ENCODE peak calls at places on chromosomes 2 and 18, in five cellular contexts. T is fibroblast of lung, N is esophagus squamous epithelium, D is spleen, B is psoas muscle. A is an unnamed sample.
A peak's percentile ranks its signal among the peaks of the same experiment; 100 is the strongest.

GRCh38 chr2:217978536-217979150 is 24.2 kb downstream of the TNS1 start:
- DNase-seq in D (peak; percentile 65), B (no peak), T (peak; percentile 45), N (no peak), A (no peak)

GRCh38 chr2:95381212-95382127 is 21.0 kb upstream of the FAHD2A start:
- DNase-seq in B (no peak), D (no peak), N (no peak), T (no peak), A (no peak)

GRCh38 chr18:23279931-23280330 is 144.6 kb downstream of the CABLES1 start:
- DNase-seq in T (no peak), D (peak; percentile 78), N (no peak), B (no peak), A (no peak)

GRCh38 chr2:86482034-86482433 is 40.9 kb downstream of the KDM3A start:
- DNase-seq in N (no peak), T (peak; percentile 27), B (no peak), D (no peak), A (no peak)

GRCh38 chr2:122363885-122364284 is 608.4 kb downstream of the TSN start:
- DNase-seq in T (no peak), N (no peak), B (no peak), D (no peak), A (no peak)

GRCh38 chr2:36450466-36451196 is 95.1 kb downstream of the CRIM1 start:
- DNase-seq in T (peak; percentile 95), D (no peak), B (no peak), N (no peak), A (no peak)

GRCh38 chr2:128603411-128603924 is 284.8 kb upstream of the HS6ST1 start:
- DNase-seq in D (peak; percentile 77), T (no peak), B (peak; percentile 54), N (no peak), A (peak; percentile 18)

GRCh38 chr2:128316777-128317185 is 1.9 kb downstream of the HS6ST1 start:
- DNase-seq in N (no peak), T (no peak), D (no peak), B (no peak), A (no peak)

GRCh38 chr2:69465513-69466456 is 28.6 kb upstream of the NFU1 start:
- DNase-seq in N (no peak), B (peak; percentile 81), D (no peak), T (no peak), A (peak; percentile 65)

GRCh38 chr18:58638446-58638845 is 9.6 kb upstream of the ALPK2 start:
- DNase-seq in D (no peak), T (peak; percentile 80), B (no peak), N (no peak), A (no peak)

GRCh38 chr2:24115057-24115456 is 8.1 kb downstream of the PFN4 start:
- DNase-seq in N (no peak), T (peak; percentile 84), B (no peak), D (no peak), A (no peak)

GRCh38 chr2:225090746-225091145 is 48.5 kb upstream of the DOCK10 start:
- DNase-seq in T (peak; percentile 73), N (no peak), D (no peak), B (no peak), A (no peak)

GRCh38 chr2:143452817-143453462 is 323.7 kb downstream of the ARHGAP15 start:
- DNase-seq in D (no peak), T (no peak), B (no peak), N (no peak), A (no peak)

GRCh38 chr2:11573418-11574175 is 39.8 kb downstream of the GREB1 start:
- DNase-seq in D (peak; percentile 28), T (peak; percentile 82), N (no peak), B (peak; percentile 16), A (no peak)
- TF ChIP-seq CTCF in D (no peak), T (no peak), N (no peak), B (no peak), A (no peak)

GRCh38 chr2:32937602-32938450 is 8.9 kb upstream of the LTBP1 start:
- DNase-seq in T (peak; percentile 49), N (no peak), D (no peak), B (no peak), A (no peak)

GRCh38 chr2:32938934-32939333 is 7.8 kb upstream of the LTBP1 start:
- DNase-seq in D (no peak), B (no peak), T (no peak), N (no peak), A (no peak)

GRCh38 chr2:32942728-32943485 is 3.8 kb upstream of the LTBP1 start:
- DNase-seq in B (no peak), N (no peak), T (no peak), D (no peak), A (no peak)

GRCh38 chr2:32941944-32942690 is 4.6 kb upstream of the LTBP1 start:
- DNase-seq in T (no peak), D (no peak), B (no peak), N (no peak), A (no peak)

GRCh38 chr2:32940598-32940997 is 6.2 kb upstream of the LTBP1 start:
- DNase-seq in B (no peak), D (no peak), T (no peak), N (no peak), A (no peak)
- H3K4me1 ChIP-seq in B (no peaks in the 10 kb centered on the region), D (no peaks in the 10 kb centered on the region), T (no peaks in the 10 kb centered on the region), N (peaks cover 31% of the 10 kb centered on the region), A (peaks cover 16% of the 10 kb centered on the region)

DNA sequence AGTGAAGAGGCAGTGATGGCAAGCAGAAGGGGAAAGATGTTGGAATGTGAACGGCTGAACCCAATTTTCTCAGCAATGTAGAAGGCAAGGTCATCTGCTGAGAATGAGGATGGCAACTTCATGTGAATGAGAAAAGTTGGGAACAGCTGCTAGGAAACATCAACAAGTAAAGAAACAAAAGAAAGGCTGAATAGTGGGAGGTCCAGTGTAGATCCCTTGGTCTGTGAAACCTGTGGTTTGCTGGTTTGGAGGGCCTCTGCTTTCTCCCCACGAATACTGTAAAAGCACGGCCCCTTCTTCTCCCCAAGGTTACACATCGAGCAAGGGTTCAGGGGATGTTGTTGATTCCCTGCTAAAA is 27.3 kb downstream of the MARCHF4 start:
- DNase-seq in T (no peak), N (no peak), B (no peak), D (no peak), A (no peak)
- H3K4me3 ChIP-seq in T (no peak overlapping the region), N (no peak overlapping the region), B (no peak overlapping the region), D (no peak overlapping the region), A (no peak overlapping the region)

DNA sequence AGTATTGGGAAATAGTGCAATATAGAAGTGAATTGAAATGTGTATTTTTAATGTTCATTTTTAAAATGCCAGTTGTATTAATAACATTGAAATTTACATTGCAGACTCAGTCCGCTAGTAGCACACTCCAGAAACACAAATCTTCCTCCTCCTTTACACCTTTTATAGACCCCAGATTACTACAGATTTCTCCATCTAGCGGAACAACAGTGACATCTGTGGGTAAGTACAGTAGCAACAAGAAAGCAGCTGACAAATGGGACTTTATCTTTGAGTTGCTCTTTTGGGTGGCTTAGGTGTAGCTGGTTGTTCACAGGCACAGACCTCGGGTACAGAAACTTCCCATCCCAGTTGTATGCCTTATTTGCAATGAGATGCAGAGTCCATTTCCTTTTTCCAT is 118.2 kb upstream of the IL1R2 start:
- DNase-seq in B (no peak), N (no peak), D (no peak), T (no peak), A (no peak)
- TF ChIP-seq CTCF in B (peak; percentile 16), N (no peak), D (no peak), T (peak; percentile 36), A (peak; percentile 29)

DNA sequence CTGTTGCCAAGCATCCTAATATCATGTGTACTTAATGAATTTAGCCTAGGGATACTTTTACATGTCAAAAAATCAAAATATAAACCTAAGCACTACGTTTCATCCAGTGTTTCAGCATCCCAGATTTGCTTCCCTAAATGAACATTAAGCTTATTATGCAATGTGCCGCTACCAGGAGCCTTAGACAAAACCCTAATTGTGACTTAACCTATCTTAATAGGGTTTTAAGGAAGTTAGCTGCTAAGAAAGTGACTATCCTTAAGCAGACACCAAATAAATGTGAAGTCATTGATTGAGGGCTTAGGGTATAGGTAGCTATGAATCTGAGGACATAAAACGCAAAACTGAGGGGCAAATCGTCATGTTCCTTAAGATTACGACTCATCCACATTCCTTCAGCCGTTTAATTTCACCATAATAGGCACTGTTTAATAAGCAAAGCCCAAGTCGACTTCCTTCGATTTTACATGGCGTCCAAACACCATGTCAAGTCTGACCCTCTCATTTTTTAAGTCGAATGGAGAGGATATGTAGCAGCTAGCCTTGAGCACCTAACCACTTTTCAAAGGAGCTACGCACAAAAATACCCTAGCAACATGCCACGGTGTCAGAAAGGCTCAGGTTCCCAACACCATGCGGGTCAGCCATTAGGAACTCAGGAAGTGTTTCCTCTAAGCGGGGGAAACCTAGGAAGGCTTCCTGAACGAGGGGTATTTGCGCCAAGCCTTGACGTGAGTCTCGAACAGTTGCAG is 1.1 kb downstream of the HDLBP start:
- DNase-seq in B (no peak), D (no peak), T (peak; percentile 54), N (no peak), A (no peak)
- H3K4me1 ChIP-seq in B (peaks cover 77% of the 10 kb centered on the region), D (peaks cover 84% of the 10 kb centered on the region), T (peaks cover 3% of the 10 kb centered on the region), N (peaks cover 79% of the 10 kb centered on the region), A (peaks cover 80% of the 10 kb centered on the region)

GRCh38 chr2:19846567-19846966 is 55.2 kb downstream of the TTC32 start:
- DNase-seq in B (no peak), D (no peak), T (no peak), N (no peak), A (no peak)
- H3K4me3 ChIP-seq in B (no peak overlapping the region), D (no peak overlapping the region), T (no peak overlapping the region), N (no peak overlapping the region), A (no peak overlapping the region)

GRCh38 chr18:40159141-40160017 is 1795.7 kb upstream of the PIK3C3 start:
- DNase-seq in B (no peak), N (no peak), T (peak; percentile 33), D (no peak), A (no peak)
- TF ChIP-seq CTCF in B (no peak), N (no peak), T (peak; percentile 79), D (no peak), A (peak; percentile 51)

A was measured in left ventricle myocardium inferior.